ENCODE peak calls at places on chromosomes 6 and 20, in seven cellular contexts. One of them, this sample, is unnamed.

GRCh38 chr6:43428874-43429273 is 1.5 kb downstream of the ABCC10 start:
- DNase-seq in endothelial cell: no peak
- DNase-seq in mammary epithelial cell: no peak
- DNase-seq in NCI-H1092: no peak
- DNase-seq in A673: no peak
- DNase-seq in Kasumi-1: no peak
- DNase-seq in anterior cingulate cortex: no peak
- DNase-seq in this sample: no peak

GRCh38 chr6:35596448-35597442 is 84.0 kb upstream of the TULP1 start:
- DNase-seq in endothelial cell: no peak
- DNase-seq in mammary epithelial cell: peak; percentile 67
- DNase-seq in NCI-H1092: no peak
- DNase-seq in A673: peak; percentile 90
- DNase-seq in Kasumi-1: no peak
- DNase-seq in anterior cingulate cortex: no peak
- DNase-seq in this sample: no peak

GRCh38 chr6:33412140-33413009 is 1.6 kb downstream of the PHF1 start:
- DNase-seq in endothelial cell: no peak
- DNase-seq in mammary epithelial cell: no peak
- DNase-seq in NCI-H1092: no peak
- DNase-seq in A673: no peak
- DNase-seq in Kasumi-1: no peak
- DNase-seq in anterior cingulate cortex: no peak
- DNase-seq in this sample: no peak

GRCh38 chr6:34340906-34341480 is 51.5 kb downstream of the NUDT3 start:
- DNase-seq in endothelial cell: no peak
- DNase-seq in mammary epithelial cell: no peak
- DNase-seq in NCI-H1092: no peak
- DNase-seq in A673: no peak
- DNase-seq in Kasumi-1: no peak
- DNase-seq in anterior cingulate cortex: no peak
- DNase-seq in this sample: no peak

GRCh38 chr20:34888468-34888867 is 12.1 kb downstream of the ACSS2 start:
- DNase-seq in endothelial cell: no peak
- DNase-seq in mammary epithelial cell: no peak
- DNase-seq in NCI-H1092: no peak
- DNase-seq in A673: no peak
- DNase-seq in Kasumi-1: no peak
- DNase-seq in anterior cingulate cortex: no peak
- DNase-seq in this sample: no peak

GRCh38 chr20:15236812-15237211 is 899.4 kb upstream of the FLRT3 start:
- DNase-seq in endothelial cell: peak; percentile 50
- DNase-seq in mammary epithelial cell: peak; percentile 67
- DNase-seq in NCI-H1092: no peak
- DNase-seq in A673: peak; percentile 22
- DNase-seq in Kasumi-1: peak; percentile 41
- DNase-seq in anterior cingulate cortex: no peak
- DNase-seq in this sample: no peak

GRCh38 chr20:53917145-53918009 is 153.0 kb downstream of the BCAS1 start:
- DNase-seq in endothelial cell: no peak
- DNase-seq in mammary epithelial cell: peak; percentile 65
- DNase-seq in NCI-H1092: no peak
- DNase-seq in A673: peak; percentile 93
- DNase-seq in Kasumi-1: no peak
- DNase-seq in anterior cingulate cortex: no peak
- DNase-seq in this sample: no peak

GRCh38 chr20:38109657-38110524 is 55.2 kb downstream of the TGM2 start:
- DNase-seq in endothelial cell: no peak
- DNase-seq in mammary epithelial cell: peak; percentile 85
- DNase-seq in NCI-H1092: no peak
- DNase-seq in A673: no peak
- DNase-seq in Kasumi-1: no peak
- DNase-seq in anterior cingulate cortex: no peak
- DNase-seq in this sample: no peak

GRCh38 chr6:108902389-108902792 is 54.2 kb downstream of the ARMC2 start:
- DNase-seq in endothelial cell: no peak
- DNase-seq in mammary epithelial cell: no peak
- DNase-seq in NCI-H1092: no peak
- DNase-seq in A673: peak; percentile 77
- DNase-seq in Kasumi-1: peak; percentile 85
- DNase-seq in anterior cingulate cortex: no peak
- DNase-seq in this sample: no peak

GRCh38 chr20:59300341-59301081 is at the start of gene EDN3:
- DNase-seq in endothelial cell: peak; percentile 12
- DNase-seq in mammary epithelial cell: peak; percentile 6
- DNase-seq in NCI-H1092: no peak
- DNase-seq in A673: no peak
- DNase-seq in Kasumi-1: no peak
- DNase-seq in anterior cingulate cortex: no peak
- DNase-seq in this sample: no peak

GRCh38 chr20:35561268-35561667 is 19.4 kb downstream of the ERGIC3 start:
- DNase-seq in endothelial cell: peak; percentile 25
- DNase-seq in mammary epithelial cell: no peak
- DNase-seq in NCI-H1092: peak; percentile 26
- DNase-seq in A673: peak; percentile 55
- DNase-seq in Kasumi-1: peak; percentile 69
- DNase-seq in anterior cingulate cortex: no peak
- DNase-seq in this sample: no peak

GRCh38 chr6:131353876-131354275 is 218.6 kb downstream of the AKAP7 start:
- DNase-seq in endothelial cell: no peak
- DNase-seq in mammary epithelial cell: peak; percentile 2
- DNase-seq in NCI-H1092: no peak
- DNase-seq in A673: no peak
- DNase-seq in Kasumi-1: no peak
- DNase-seq in anterior cingulate cortex: no peak
- DNase-seq in this sample: no peak

GRCh38 chr6:20379231-20379630 is 22.4 kb upstream of the E2F3 start:
- DNase-seq in endothelial cell: no peak
- DNase-seq in mammary epithelial cell: no peak
- DNase-seq in NCI-H1092: no peak
- DNase-seq in A673: no peak
- DNase-seq in Kasumi-1: no peak
- DNase-seq in anterior cingulate cortex: no peak
- DNase-seq in this sample: no peak

GRCh38 chr20:6636209-6637159 is 131.0 kb upstream of the BMP2 start:
- DNase-seq in endothelial cell: peak; percentile 22
- DNase-seq in mammary epithelial cell: peak; percentile 64
- DNase-seq in NCI-H1092: peak; percentile 6
- DNase-seq in A673: peak; percentile 48
- DNase-seq in Kasumi-1: peak; percentile 61
- DNase-seq in anterior cingulate cortex: no peak
- DNase-seq in this sample: no peak

GRCh38 chr20:24732076-24732475 is 217.0 kb upstream of the CST7 start:
- DNase-seq in endothelial cell: no peak
- DNase-seq in mammary epithelial cell: no peak
- DNase-seq in NCI-H1092: no peak
- DNase-seq in A673: no peak
- DNase-seq in Kasumi-1: no peak
- DNase-seq in anterior cingulate cortex: no peak
- DNase-seq in this sample: no peak

GRCh38 chr6:159438106-159438505 is 254.9 kb downstream of the SOD2 start:
- DNase-seq in endothelial cell: no peak
- DNase-seq in mammary epithelial cell: no peak
- DNase-seq in NCI-H1092: no peak
- DNase-seq in A673: no peak
- DNase-seq in Kasumi-1: no peak
- DNase-seq in anterior cingulate cortex: no peak
- DNase-seq in this sample: no peak

GRCh38 chr20:58669287-58670006 is 18.4 kb downstream of the STX16 start:
- DNase-seq in endothelial cell: no peak
- DNase-seq in mammary epithelial cell: no peak
- DNase-seq in NCI-H1092: no peak
- DNase-seq in A673: no peak
- DNase-seq in Kasumi-1: no peak
- DNase-seq in anterior cingulate cortex: no peak
- DNase-seq in this sample: no peak

GRCh38 chr20:17202668-17203067 is 24.2 kb upstream of the PCSK2 start:
- DNase-seq in endothelial cell: peak; percentile 5
- DNase-seq in mammary epithelial cell: no peak
- DNase-seq in NCI-H1092: no peak
- DNase-seq in A673: peak; percentile 17
- DNase-seq in Kasumi-1: no peak
- DNase-seq in anterior cingulate cortex: no peak
- DNase-seq in this sample: no peak

GRCh38 chr6:137680678-137681346 is 186.2 kb upstream of the TNFAIP3 start:
- DNase-seq in endothelial cell: no peak
- DNase-seq in mammary epithelial cell: no peak
- DNase-seq in NCI-H1092: no peak
- DNase-seq in A673: no peak
- DNase-seq in Kasumi-1: no peak
- DNase-seq in anterior cingulate cortex: no peak
- DNase-seq in this sample: no peak

GRCh38 chr20:54019127-54019526 is 51.3 kb downstream of the BCAS1 start:
- DNase-seq in endothelial cell: no peak
- DNase-seq in mammary epithelial cell: no peak
- DNase-seq in NCI-H1092: no peak
- DNase-seq in A673: no peak
- DNase-seq in Kasumi-1: no peak
- DNase-seq in anterior cingulate cortex: no peak
- DNase-seq in this sample: no peak

GRCh38 chr6:169789944-169790927 is 38.8 kb downstream of the ERMARD start:
- DNase-seq in endothelial cell: peak; percentile 86
- DNase-seq in mammary epithelial cell: peak; percentile 72
- DNase-seq in NCI-H1092: peak; percentile 86
- DNase-seq in A673: peak; percentile 81
- DNase-seq in Kasumi-1: peak; percentile 75
- DNase-seq in anterior cingulate cortex: peak; percentile 78
- DNase-seq in this sample: peak; percentile 75

GRCh38 chr6:157650261-157650640 is 172.8 kb upstream of the SNX9 start:
- DNase-seq in endothelial cell: no peak
- DNase-seq in mammary epithelial cell: no peak
- DNase-seq in NCI-H1092: peak; percentile 67
- DNase-seq in A673: no peak
- DNase-seq in Kasumi-1: no peak
- DNase-seq in anterior cingulate cortex: no peak
- DNase-seq in this sample: no peak

GRCh38 chr6:56716229-56716628 is 73.5 kb upstream of the DST start:
- DNase-seq in endothelial cell: no peak
- DNase-seq in mammary epithelial cell: no peak
- DNase-seq in NCI-H1092: no peak
- DNase-seq in A673: no peak
- DNase-seq in Kasumi-1: no peak
- DNase-seq in anterior cingulate cortex: no peak
- DNase-seq in this sample: no peak

This sample was measured in effector memory CD8-positive, alpha-beta T cell.